ENCODE peak calls at places on chromosomes 5 and 9, in ten cellular contexts. F is H1; M is GM06990; C is fibroblast of villous mesenchyme; G is keratinocyte; K is left lung; P is cardiac muscle cell; T is AG10803; W is activated CD8-positive, alpha-beta T cell treated with anti-CD3 and anti-CD28 coated beads for 36 hours; L is Calu3. I is an unnamed sample.

GRCh38 chr5:170633235-170634041 is 129.6 kb downstream of the KCNIP1 start:
- DNase-seq in K (no peak), C (peak), P (peak), F (no peak), L (peak), G (no peak), W (peak), T (peak), M (no peak), I (no peak)

GRCh38 chr9:113933188-113933587 is 57.1 kb downstream of the ZNF618 start:
- DNase-seq in G (no peak), P (peak), K (no peak), C (no peak), L (no peak), W (no peak), M (no peak), F (no peak), T (no peak), I (no peak)

GRCh38 chr5:7742241-7742656 is 108.7 kb downstream of the CFAP90 start:
- DNase-seq in L (no peak), M (no peak), C (no peak), G (peak), W (no peak), P (no peak), F (no peak), K (no peak), T (no peak), I (no peak)

GRCh38 chr9:98332405-98332831 is 77.0 kb upstream of the TBC1D2 start:
- DNase-seq in T (no peak), L (no peak), G (no peak), P (peak), K (no peak), C (peak), M (no peak), W (no peak), F (no peak), I (no peak)

GRCh38 chr9:78004478-78005229 is 27.0 kb downstream of the GNAQ start:
- DNase-seq in P (peak), M (no peak), C (no peak), W (no peak), T (no peak), L (peak), F (no peak), K (no peak), G (no peak), I (no peak)

GRCh38 chr9:125240649-125240999 is 519 bp downstream of the HSPA5 start:
- DNase-seq in L (peak), P (peak), M (no peak), K (no peak), C (peak), G (no peak), W (peak), T (peak), F (no peak), I (no peak)

GRCh38 chr9:91179237-91180138 is 182.2 kb downstream of the AUH start:
- DNase-seq in P (no peak), L (no peak), F (no peak), C (no peak), M (no peak), G (no peak), T (peak), K (no peak), W (no peak), I (peak)

GRCh38 chr5:2102821-2103776 is 220.4 kb upstream of the IRX4 start:
- DNase-seq in M (no peak), L (no peak), T (no peak), K (no peak), P (no peak), C (no peak), G (no peak), W (no peak), F (no peak), I (no peak)

GRCh38 chr9:4371108-4371507 is 71.2 kb upstream of the GLIS3 start:
- DNase-seq in T (peak), L (no peak), K (peak), F (no peak), M (no peak), C (peak), G (peak), P (peak), W (no peak), I (no peak)

GRCh38 chr5:78295035-78295961 is 800 bp upstream of the AP3B1 start:
- DNase-seq in K (peak), L (peak), F (no peak), T (peak), P (peak), W (peak), M (peak), C (no peak), G (no peak), I (no peak)

GRCh38 chr5:134141346-134142050 is 27.0 kb downstream of the TCF7 start:
- DNase-seq in W (no peak), M (no peak), L (no peak), P (no peak), C (no peak), G (no peak), T (no peak), F (no peak), K (peak), I (peak)
- TF ChIP-seq CTCF in W (no peak), M (peak), L (no peak), P (peak), C (no peak), G (no peak), T (peak), F (peak), K (no peak), I (no peak)

DNA sequence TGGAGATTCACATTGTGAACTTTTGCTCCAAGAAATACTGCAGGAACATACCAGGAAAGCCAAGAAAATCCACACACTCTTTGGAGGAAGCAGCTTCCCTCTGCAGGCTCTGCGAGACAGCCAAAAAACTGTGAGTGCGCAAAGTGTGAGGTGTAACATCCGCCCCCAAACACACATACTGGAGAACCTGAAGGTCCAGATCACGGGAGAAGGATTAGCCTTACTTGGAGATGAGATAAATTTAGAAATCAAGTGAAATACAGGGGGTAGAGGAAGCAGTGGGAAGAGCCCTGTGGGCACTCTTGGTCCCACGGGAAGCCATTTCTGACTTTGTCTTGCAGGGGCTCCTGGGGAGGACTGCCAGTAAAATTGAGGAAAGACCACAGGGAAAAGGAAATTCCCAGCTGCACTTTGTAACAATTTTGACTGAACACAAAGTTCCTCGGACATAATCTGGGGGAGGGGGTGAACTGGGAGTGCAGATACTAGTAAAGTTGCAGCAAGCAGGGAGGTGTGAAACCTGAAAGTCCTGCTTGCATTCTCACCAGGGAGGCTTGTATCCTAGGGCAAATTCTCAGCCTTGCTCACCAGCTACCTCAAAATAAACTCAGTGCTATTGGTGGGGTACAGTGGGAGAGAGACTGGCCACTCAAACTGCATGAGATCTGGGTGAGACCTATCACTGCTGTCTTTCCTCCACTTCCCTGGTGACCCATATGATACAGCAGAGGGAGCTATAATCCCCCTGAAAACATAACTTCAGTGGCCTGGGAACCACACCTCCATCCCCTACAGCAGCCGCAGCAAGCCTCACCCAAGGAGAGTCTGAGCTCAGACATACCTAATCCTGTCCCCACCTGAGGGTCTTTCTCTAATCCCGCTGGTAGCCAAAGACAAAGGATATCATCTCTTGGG is 109.1 kb downstream of the ALDH1A1 start:
- DNase-seq in F (no peak), G (no peak), M (no peak), T (no peak), P (peak), C (no peak), W (no peak), L (peak), K (no peak), I (no peak)
- TF ChIP-seq CTCF in F (peak), G (peak), M (peak), T (peak), P (peak), C (peak), W (no peak), L (no peak), K (no peak), I (peak)

GRCh38 chr9:116073826-116074225 is 79.8 kb upstream of the PAPPA start:
- DNase-seq in C (no peak), L (no peak), T (peak), K (peak), G (no peak), M (no peak), W (no peak), F (no peak), P (peak), I (no peak)
- TF ChIP-seq CTCF in C (no peak), L (no peak), T (no peak), K (no peak), G (no peak), M (no peak), W (no peak), F (no peak), P (no peak), I (no peak)

DNA sequence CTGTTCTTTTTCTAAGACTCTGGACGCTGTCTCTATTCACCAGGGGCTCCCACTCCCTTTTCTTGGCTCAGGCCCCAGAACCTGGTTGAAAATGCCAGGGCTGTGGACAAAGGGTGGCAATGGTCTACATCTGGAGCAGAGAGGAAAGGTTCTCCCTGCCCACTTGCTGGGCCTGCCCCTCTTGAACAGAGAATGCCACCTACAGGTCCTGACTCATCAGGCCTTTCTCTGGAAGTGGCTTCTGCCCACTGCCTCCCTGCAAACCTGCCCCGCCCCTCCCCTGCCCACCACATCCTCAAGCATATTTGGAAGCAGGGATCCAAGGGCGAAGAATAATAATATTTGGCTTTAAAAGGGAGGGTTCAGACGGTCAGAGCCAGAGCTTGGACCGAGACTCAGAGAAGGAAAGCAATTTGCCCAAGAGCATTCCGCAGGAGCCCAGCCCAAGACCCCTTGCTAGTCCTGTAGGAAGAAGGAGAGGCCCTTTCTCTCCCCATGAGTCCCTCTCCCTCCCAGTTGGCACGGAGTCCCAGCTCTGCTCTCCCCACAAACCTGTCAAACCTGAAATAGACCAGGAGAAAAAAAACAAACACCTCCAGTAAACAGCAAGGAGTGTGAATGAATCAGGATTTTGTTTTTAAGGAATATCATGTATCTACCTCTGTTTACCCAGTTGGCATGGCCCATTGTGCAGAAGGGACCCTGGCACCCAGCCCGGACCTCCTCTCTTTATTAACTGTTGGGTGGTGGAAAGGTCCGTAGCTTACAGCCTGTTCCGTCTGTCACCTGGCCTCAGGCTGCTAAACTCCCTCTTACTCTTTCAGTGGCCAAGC is 37.8 kb upstream of the STXBP1 start:
- DNase-seq in P (peak), M (no peak), C (peak), F (no peak), G (no peak), T (peak), L (peak), K (peak), W (peak), I (no peak)
- TF ChIP-seq CTCF in P (no peak), M (no peak), C (no peak), F (no peak), G (no peak), T (peak), L (no peak), K (no peak), W (no peak), I (no peak)

GRCh38 chr9:126705767-126706697 is 92.3 kb downstream of the LMX1B start:
- DNase-seq in L (peak), W (peak), M (peak), T (peak), P (peak), F (peak), K (peak), C (peak), G (no peak), I (no peak)
- TF ChIP-seq CTCF in L (peak), W (peak), M (peak), T (peak), P (peak), F (peak), K (peak), C (peak), G (peak), I (peak)

DNA sequence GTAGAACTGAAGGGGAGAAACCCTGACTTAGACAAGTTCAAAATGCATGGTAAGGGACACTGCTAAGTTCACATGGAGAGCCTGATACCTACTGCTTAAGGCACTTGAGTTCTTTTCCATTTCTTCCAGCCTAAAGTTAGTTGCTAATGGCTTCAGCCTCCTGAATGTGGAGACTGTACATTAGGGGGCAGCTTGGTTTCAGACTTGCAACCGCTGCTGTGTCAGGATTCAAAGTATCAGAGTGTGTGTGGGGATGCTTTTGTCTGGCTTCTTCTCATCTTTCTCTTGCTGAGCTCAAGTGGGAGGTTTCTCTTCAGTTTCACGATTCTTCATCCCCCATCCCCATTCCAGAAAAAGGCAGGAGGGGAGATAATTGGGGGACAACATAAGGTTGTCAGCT is 49.4 kb downstream of the ATP10B start:
- DNase-seq in M (no peak), F (no peak), W (no peak), K (no peak), T (no peak), P (no peak), L (peak), G (no peak), C (no peak), I (no peak)
- TF ChIP-seq CTCF in M (peak), F (peak), W (no peak), K (no peak), T (peak), P (no peak), L (no peak), G (no peak), C (no peak), I (no peak)

I was measured in type B pancreatic cell.